ENCODE peak calls at places on chromosomes 1 and 21, in five cellular contexts. Y is vagina, A is right lobe of liver, I is HepG2, C is adrenal gland. K is an unnamed sample.

GRCh38 chr1:19260211-19261138 is 8.9 kb downstream of the MRTO4 start:
- DNase-seq in Y (no peak), A (no peak), I (no peak), C (peak), K (no peak)

GRCh38 chr1:214476958-214477870 is 74.2 kb downstream of the PTPN14 start:
- DNase-seq in Y (no peak), A (no peak), I (no peak), C (no peak), K (no peak)

GRCh38 chr1:182262425-182262824 is 129.2 kb downstream of the GLUL start:
- DNase-seq in Y (no peak), A (no peak), I (no peak), C (no peak), K (no peak)

GRCh38 chr1:94805912-94806311 is 14.2 kb upstream of the SLC44A3 start:
- DNase-seq in Y (no peak), A (peak), I (peak), C (peak), K (no peak)

GRCh38 chr1:41740630-41741239 is 178.0 kb downstream of the HIVEP3 start:
- DNase-seq in Y (no peak), A (no peak), I (no peak), C (no peak), K (no peak)

GRCh38 chr1:219324629-219325367 is 151.1 kb downstream of the LYPLAL1 start:
- DNase-seq in Y (no peak), A (no peak), I (no peak), C (no peak), K (no peak)

GRCh38 chr1:23585321-23586022 is 26.2 kb upstream of the ID3 start:
- DNase-seq in Y (peak), A (no peak), I (no peak), C (peak), K (peak)

GRCh38 chr1:206467915-206468314 is 2.4 kb upstream of the IKBKE start:
- DNase-seq in Y (no peak), A (peak), I (no peak), C (peak), K (peak)

GRCh38 chr1:155250633-155251449 is 4.4 kb downstream of the ENTREP3 start:
- DNase-seq in Y (no peak), A (peak), I (peak), C (peak), K (peak)

GRCh38 chr1:41239988-41240610 is 2.0 kb downstream of the SCMH1 start:
- DNase-seq in Y (no peak), A (no peak), I (peak), C (no peak), K (no peak)

GRCh38 chr21:45971487-45972352 is 9.8 kb upstream of the COL6A1 start:
- DNase-seq in Y (no peak), A (no peak), I (no peak), C (no peak), K (peak)

GRCh38 chr1:46533179-46533864 is 18.1 kb downstream of the KNCN start:
- DNase-seq in Y (no peak), A (no peak), I (no peak), C (peak), K (no peak)

GRCh38 chr21:44950351-44950750 is 10.5 kb downstream of the SLX9 start:
- DNase-seq in Y (no peak), A (peak), I (no peak), C (no peak), K (no peak)

GRCh38 chr21:41411449-41412089 is 14.5 kb upstream of the MX1 start:
- DNase-seq in Y (peak), A (no peak), I (peak), C (no peak), K (no peak)

GRCh38 chr1:94633051-94633450 is 91.5 kb upstream of the F3 start:
- DNase-seq in Y (no peak), A (no peak), I (no peak), C (no peak), K (no peak)

GRCh38 chr1:157110003-157110402 is 10.4 kb upstream of the ETV3L start:
- DNase-seq in Y (no peak), A (no peak), I (no peak), C (no peak), K (no peak)

GRCh38 chr1:2242814-2243725 is 15.0 kb downstream of the SKI start:
- DNase-seq in Y (no peak), A (peak), I (no peak), C (peak), K (no peak)

GRCh38 chr1:175555266-175555665 is 188.1 kb downstream of the TNR start:
- DNase-seq in Y (no peak), A (no peak), I (no peak), C (no peak), K (no peak)

GRCh38 chr21:43321111-43321510 is 105.8 kb downstream of the SIK1 start:
- DNase-seq in Y (no peak), A (no peak), I (no peak), C (no peak), K (no peak)

GRCh38 chr1:232385221-232385620 is 244.7 kb downstream of the SIPA1L2 start:
- DNase-seq in Y (no peak), A (no peak), I (no peak), C (no peak), K (peak)

GRCh38 chr1:205602118-205602517 is 29.7 kb downstream of the ELK4 start:
- DNase-seq in Y (no peak), A (no peak), I (no peak), C (no peak), K (no peak)

GRCh38 chr1:1115830-1116700 is at the start of gene C1orf159:
- DNase-seq in Y (peak), A (peak), I (peak), C (peak), K (peak)

GRCh38 chr1:64072089-64072835 is 131.2 kb upstream of the UBE2U start:
- DNase-seq in Y (no peak), A (no peak), I (no peak), C (no peak), K (no peak)
- H3K27ac ChIP-seq in Y (no peak), A (no peak), I (no peak), C (no peak), K (no peak)

GRCh38 chr1:10209905-10210810 is at the start of gene KIF1B:
- DNase-seq in Y (peak), A (peak), I (peak), C (peak), K (peak)
- TF ChIP-seq POLR2A in Y (peak), A (peak), I (peak), C (peak), K (peak)

DNA sequence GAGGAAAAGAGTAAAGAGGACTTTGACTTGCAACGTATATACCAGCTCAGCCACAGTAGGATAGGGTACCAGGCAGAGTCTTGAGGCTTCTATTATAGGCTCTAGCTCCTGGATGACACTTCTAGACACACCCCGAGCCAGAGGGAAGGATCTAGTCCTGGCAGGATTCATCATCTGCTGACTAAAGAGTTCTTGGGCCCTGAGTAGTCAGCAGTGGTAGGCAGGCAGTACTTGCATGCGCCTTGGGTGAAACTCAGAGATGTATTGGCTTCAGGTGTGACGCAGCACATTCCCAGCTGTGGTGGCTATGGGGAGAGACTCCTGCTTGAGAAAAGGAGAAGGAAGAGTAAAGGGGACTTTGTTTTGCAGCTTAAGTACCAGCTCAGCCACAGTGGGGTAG is 162.3 kb upstream of the APP start:
- DNase-seq in Y (no peak), A (no peak), I (no peak), C (no peak), K (no peak)
- H3K27ac ChIP-seq in Y (no peak), A (no peak), I (no peak), C (no peak), K (no peak)

GRCh38 chr1:151346082-151346768 is 827 bp downstream of the RFX5 start:
- DNase-seq in Y (no peak), A (no peak), I (no peak), C (no peak), K (no peak)

GRCh38 chr1:151342562-151342961 is 4.5 kb downstream of the RFX5 start:
- DNase-seq in Y (no peak), A (no peak), I (no peak), C (no peak), K (no peak)

GRCh38 chr1:151343587-151343986 is 3.5 kb downstream of the RFX5 start:
- DNase-seq in Y (no peak), A (no peak), I (no peak), C (no peak), K (no peak)

GRCh38 chr1:151347523-151348246 is 633 bp upstream of the RFX5 start:
- DNase-seq in Y (no peak), A (no peak), I (no peak), C (no peak), K (no peak)

GRCh38 chr1:151346769-151347522 is at the start of gene RFX5:
- DNase-seq in Y (peak), A (peak), I (peak), C (peak), K (peak)
- TF ChIP-seq POLR2A in Y (no peak), A (peak), I (peak), C (peak), K (peak)

DNA sequence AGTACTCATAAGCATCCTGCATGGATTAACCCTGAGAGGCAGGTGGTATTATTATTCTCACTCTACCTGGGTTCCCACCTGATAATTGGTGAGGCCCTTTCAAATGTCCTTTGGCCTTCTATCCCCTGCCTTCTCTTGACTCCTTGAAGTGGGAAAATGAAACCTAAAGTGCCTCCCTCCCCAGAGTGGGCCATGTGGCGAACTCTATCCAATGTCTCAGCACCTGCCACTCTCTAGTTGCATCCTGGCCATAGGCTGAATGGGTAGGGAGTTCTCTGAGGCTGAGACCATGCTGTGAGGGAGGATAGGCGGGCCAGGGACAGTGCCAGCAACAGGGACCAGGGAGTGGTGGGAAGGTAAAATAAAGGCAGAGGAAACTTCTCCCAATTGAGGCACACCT is 35.3 kb downstream of the ELF3 start:
- DNase-seq in Y (no peak), A (no peak), I (no peak), C (no peak), K (no peak)
- H3K27ac ChIP-seq in Y (no peak), A (peak), I (no peak), C (no peak), K (peak)

GRCh38 chr1:201565771-201566528 is 27.0 kb downstream of the NAV1 start:
- DNase-seq in Y (no peak), A (no peak), I (no peak), C (no peak), K (peak)

GRCh38 chr1:201568258-201568657 is 29.3 kb downstream of the NAV1 start:
- DNase-seq in Y (no peak), A (no peak), I (no peak), C (no peak), K (peak)

GRCh38 chr1:201568859-201569294 is 29.9 kb downstream of the NAV1 start:
- DNase-seq in Y (no peak), A (no peak), I (no peak), C (no peak), K (peak)

GRCh38 chr1:201566529-201566823 is 27.5 kb downstream of the NAV1 start:
- DNase-seq in Y (no peak), A (no peak), I (no peak), C (no peak), K (no peak)

GRCh38 chr1:201566933-201567801 is 28.2 kb downstream of the NAV1 start:
- DNase-seq in Y (no peak), A (no peak), I (no peak), C (no peak), K (peak)
- TF ChIP-seq POLR2A in Y (no peak), A (no peak), I (no peak), C (no peak), K (no peak)

DNA sequence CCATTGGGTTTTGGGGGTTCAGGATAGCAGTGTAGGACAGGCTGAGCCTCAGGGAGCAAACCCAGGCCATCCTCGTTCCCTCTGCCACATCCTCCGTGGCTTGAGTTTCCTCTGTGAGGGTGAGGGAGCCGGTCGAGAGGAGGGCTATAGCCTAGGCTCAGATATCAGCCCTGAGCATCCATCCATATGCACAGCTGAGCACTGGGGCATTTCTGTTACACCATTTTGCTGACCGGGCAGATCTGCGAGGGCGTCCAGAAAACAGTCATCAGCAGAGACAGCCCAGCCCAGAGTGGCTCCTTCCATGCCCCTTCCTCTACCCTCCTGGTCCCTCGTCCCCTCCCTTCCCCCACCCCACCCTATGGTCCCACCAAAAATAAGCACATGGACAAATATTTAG is 53.5 kb downstream of the PTPRF start:
- DNase-seq in Y (no peak), A (no peak), I (no peak), C (no peak), K (no peak)
- H3K27ac ChIP-seq in Y (no peak), A (no peak), I (no peak), C (no peak), K (no peak)

GRCh38 chr1:33337994-33338494 is 17.1 kb upstream of the A3GALT2 start:
- DNase-seq in Y (no peak), A (no peak), I (peak), C (no peak), K (peak)

GRCh38 chr1:33336580-33336979 is 15.7 kb upstream of the A3GALT2 start:
- DNase-seq in Y (no peak), A (no peak), I (no peak), C (no peak), K (no peak)

GRCh38 chr1:33341190-33341589 is 20.3 kb upstream of the A3GALT2 start:
- DNase-seq in Y (no peak), A (no peak), I (no peak), C (no peak), K (no peak)

GRCh38 chr1:33339413-33339812 is 18.5 kb upstream of the A3GALT2 start:
- DNase-seq in Y (no peak), A (no peak), I (no peak), C (no peak), K (peak)

DNA sequence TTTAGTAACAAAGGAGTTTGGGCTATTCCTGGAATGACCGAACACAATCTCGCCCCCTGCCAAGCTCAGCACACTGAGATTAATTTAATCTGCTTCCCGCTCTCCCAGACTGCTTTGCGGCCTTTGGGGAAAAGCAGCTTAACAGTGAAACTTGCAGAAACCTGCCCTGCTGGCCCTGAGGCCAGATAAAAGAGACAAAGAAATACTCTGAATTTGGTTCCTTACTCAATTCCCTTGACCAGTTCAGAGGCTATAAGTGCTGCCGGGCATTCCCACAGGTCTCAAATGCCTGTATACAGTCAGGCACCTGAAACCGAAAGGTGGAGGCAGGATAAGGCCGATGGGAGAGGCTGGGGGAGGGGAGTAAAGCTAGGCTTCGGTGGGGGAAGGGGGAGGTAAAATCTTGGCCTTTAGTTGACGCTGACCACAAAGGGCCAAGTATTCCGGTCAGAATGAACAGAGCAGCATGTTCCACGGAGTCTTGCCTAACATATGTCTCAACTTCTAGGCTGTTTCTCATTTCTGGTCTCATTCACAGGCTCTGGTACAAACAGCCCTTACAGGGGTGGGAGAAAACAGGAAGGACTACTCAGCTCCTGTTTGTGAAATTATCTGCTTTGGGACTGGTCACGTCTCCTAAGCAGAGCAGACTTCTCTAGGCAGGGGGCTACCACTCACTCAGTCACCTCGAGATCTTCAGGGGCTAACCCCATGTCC is 17.8 kb upstream of the A3GALT2 start:
- DNase-seq in Y (peak), A (no peak), I (peak), C (peak), K (peak)
- TF ChIP-seq POLR2A in Y (no peak), A (peak), I (no peak), C (peak), K (peak)